ENCODE peak calls at places on chromosomes 5 and 9, in nine cellular contexts. One of them, this sample, is unnamed.

GRCh38 chr5:174329738-174330137 is 284.2 kb downstream of the NSG2 start:
- DNase-seq in stimulated activated effector memory CD8-positive, alpha-beta T cell treated with anti-CD3 and anti-CD28 coated beads, Interleukin-12 subunit alpha, Interleukin-12 subunit beta, amount 100 ng/mL, for 72 hours: no peak
- DNase-seq in mucosa of gallbladder: no peak
- DNase-seq in non-pigmented ciliary epithelial cell: no peak
- DNase-seq in GM23248: peak
- DNase-seq in NCI-H2081 treated with DMSO at 0.1 percent for 48 hours: no peak
- DNase-seq in tibial artery: no peak
- DNase-seq in Caki2: no peak
- DNase-seq in sciatic nerve: no peak
- DNase-seq in this sample: no peak

GRCh38 chr9:92963831-92964606 is 16.7 kb downstream of the FGD3 start:
- DNase-seq in NCI-H2081 treated with DMSO at 0.1 percent for 48 hours: no peak
- DNase-seq in GM23248: no peak
- DNase-seq in stimulated activated effector memory CD8-positive, alpha-beta T cell treated with anti-CD3 and anti-CD28 coated beads, Interleukin-12 subunit alpha, Interleukin-12 subunit beta, amount 100 ng/mL, for 72 hours: peak
- DNase-seq in non-pigmented ciliary epithelial cell: no peak
- DNase-seq in tibial artery: no peak
- DNase-seq in mucosa of gallbladder: peak
- DNase-seq in sciatic nerve: no peak
- DNase-seq in Caki2: no peak
- DNase-seq in this sample: no peak

GRCh38 chr5:50968296-50969206 is 302.1 kb downstream of the PARP8 start:
- DNase-seq in NCI-H2081 treated with DMSO at 0.1 percent for 48 hours: no peak
- DNase-seq in GM23248: peak
- DNase-seq in stimulated activated effector memory CD8-positive, alpha-beta T cell treated with anti-CD3 and anti-CD28 coated beads, Interleukin-12 subunit alpha, Interleukin-12 subunit beta, amount 100 ng/mL, for 72 hours: no peak
- DNase-seq in mucosa of gallbladder: no peak
- DNase-seq in tibial artery: no peak
- DNase-seq in non-pigmented ciliary epithelial cell: no peak
- DNase-seq in Caki2: no peak
- DNase-seq in sciatic nerve: no peak
- DNase-seq in this sample: no peak

GRCh38 chr5:9829621-9830020 is 199.5 kb upstream of the TAS2R1 start:
- DNase-seq in sciatic nerve: no peak
- DNase-seq in tibial artery: no peak
- DNase-seq in non-pigmented ciliary epithelial cell: no peak
- DNase-seq in mucosa of gallbladder: no peak
- DNase-seq in GM23248: no peak
- DNase-seq in NCI-H2081 treated with DMSO at 0.1 percent for 48 hours: no peak
- DNase-seq in Caki2: no peak
- DNase-seq in stimulated activated effector memory CD8-positive, alpha-beta T cell treated with anti-CD3 and anti-CD28 coated beads, Interleukin-12 subunit alpha, Interleukin-12 subunit beta, amount 100 ng/mL, for 72 hours: no peak
- DNase-seq in this sample: no peak

GRCh38 chr9:138049085-138049778 is 171.7 kb downstream of the CACNA1B start:
- DNase-seq in stimulated activated effector memory CD8-positive, alpha-beta T cell treated with anti-CD3 and anti-CD28 coated beads, Interleukin-12 subunit alpha, Interleukin-12 subunit beta, amount 100 ng/mL, for 72 hours: no peak
- DNase-seq in tibial artery: no peak
- DNase-seq in GM23248: no peak
- DNase-seq in NCI-H2081 treated with DMSO at 0.1 percent for 48 hours: no peak
- DNase-seq in Caki2: no peak
- DNase-seq in non-pigmented ciliary epithelial cell: no peak
- DNase-seq in sciatic nerve: peak
- DNase-seq in mucosa of gallbladder: no peak
- DNase-seq in this sample: peak

GRCh38 chr5:154868702-154869101 is 10.3 kb downstream of the CNOT8 start:
- DNase-seq in non-pigmented ciliary epithelial cell: no peak
- DNase-seq in Caki2: no peak
- DNase-seq in stimulated activated effector memory CD8-positive, alpha-beta T cell treated with anti-CD3 and anti-CD28 coated beads, Interleukin-12 subunit alpha, Interleukin-12 subunit beta, amount 100 ng/mL, for 72 hours: no peak
- DNase-seq in NCI-H2081 treated with DMSO at 0.1 percent for 48 hours: no peak
- DNase-seq in mucosa of gallbladder: no peak
- DNase-seq in tibial artery: no peak
- DNase-seq in sciatic nerve: no peak
- DNase-seq in GM23248: peak
- DNase-seq in this sample: peak

GRCh38 chr5:68225188-68225910 is 9.8 kb downstream of the PIK3R1 start:
- DNase-seq in mucosa of gallbladder: peak
- DNase-seq in sciatic nerve: peak
- DNase-seq in GM23248: peak
- DNase-seq in tibial artery: peak
- DNase-seq in stimulated activated effector memory CD8-positive, alpha-beta T cell treated with anti-CD3 and anti-CD28 coated beads, Interleukin-12 subunit alpha, Interleukin-12 subunit beta, amount 100 ng/mL, for 72 hours: no peak
- DNase-seq in NCI-H2081 treated with DMSO at 0.1 percent for 48 hours: no peak
- DNase-seq in Caki2: peak
- DNase-seq in non-pigmented ciliary epithelial cell: peak
- DNase-seq in this sample: peak

GRCh38 chr5:119453045-119453383 is 717 bp downstream of the HSD17B4 start:
- DNase-seq in non-pigmented ciliary epithelial cell: no peak
- DNase-seq in NCI-H2081 treated with DMSO at 0.1 percent for 48 hours: no peak
- DNase-seq in stimulated activated effector memory CD8-positive, alpha-beta T cell treated with anti-CD3 and anti-CD28 coated beads, Interleukin-12 subunit alpha, Interleukin-12 subunit beta, amount 100 ng/mL, for 72 hours: no peak
- DNase-seq in sciatic nerve: no peak
- DNase-seq in mucosa of gallbladder: peak
- DNase-seq in GM23248: peak
- DNase-seq in Caki2: no peak
- DNase-seq in tibial artery: peak
- DNase-seq in this sample: peak

GRCh38 chr9:134736791-134737489 is 95.3 kb downstream of the COL5A1 start:
- DNase-seq in NCI-H2081 treated with DMSO at 0.1 percent for 48 hours: no peak
- DNase-seq in Caki2: no peak
- DNase-seq in non-pigmented ciliary epithelial cell: no peak
- DNase-seq in tibial artery: no peak
- DNase-seq in mucosa of gallbladder: no peak
- DNase-seq in sciatic nerve: no peak
- DNase-seq in stimulated activated effector memory CD8-positive, alpha-beta T cell treated with anti-CD3 and anti-CD28 coated beads, Interleukin-12 subunit alpha, Interleukin-12 subunit beta, amount 100 ng/mL, for 72 hours: no peak
- DNase-seq in GM23248: no peak
- DNase-seq in this sample: no peak

GRCh38 chr5:179802207-179802883 is 4.3 kb downstream of the MGAT4B start:
- DNase-seq in stimulated activated effector memory CD8-positive, alpha-beta T cell treated with anti-CD3 and anti-CD28 coated beads, Interleukin-12 subunit alpha, Interleukin-12 subunit beta, amount 100 ng/mL, for 72 hours: no peak
- DNase-seq in Caki2: no peak
- DNase-seq in sciatic nerve: no peak
- DNase-seq in mucosa of gallbladder: no peak
- DNase-seq in NCI-H2081 treated with DMSO at 0.1 percent for 48 hours: no peak
- DNase-seq in tibial artery: no peak
- DNase-seq in non-pigmented ciliary epithelial cell: no peak
- DNase-seq in GM23248: peak
- DNase-seq in this sample: peak

GRCh38 chr9:114371986-114372917 is 15.5 kb downstream of the AKNA start:
- DNase-seq in stimulated activated effector memory CD8-positive, alpha-beta T cell treated with anti-CD3 and anti-CD28 coated beads, Interleukin-12 subunit alpha, Interleukin-12 subunit beta, amount 100 ng/mL, for 72 hours: no peak
- DNase-seq in non-pigmented ciliary epithelial cell: no peak
- DNase-seq in NCI-H2081 treated with DMSO at 0.1 percent for 48 hours: no peak
- DNase-seq in Caki2: peak
- DNase-seq in mucosa of gallbladder: no peak
- DNase-seq in sciatic nerve: no peak
- DNase-seq in GM23248: peak
- DNase-seq in tibial artery: no peak
- DNase-seq in this sample: no peak

GRCh38 chr5:142506046-142506445 is 179.8 kb downstream of the FGF1 start:
- DNase-seq in NCI-H2081 treated with DMSO at 0.1 percent for 48 hours: no peak
- DNase-seq in Caki2: peak
- DNase-seq in sciatic nerve: no peak
- DNase-seq in mucosa of gallbladder: no peak
- DNase-seq in tibial artery: no peak
- DNase-seq in stimulated activated effector memory CD8-positive, alpha-beta T cell treated with anti-CD3 and anti-CD28 coated beads, Interleukin-12 subunit alpha, Interleukin-12 subunit beta, amount 100 ng/mL, for 72 hours: no peak
- DNase-seq in non-pigmented ciliary epithelial cell: no peak
- DNase-seq in GM23248: peak
- DNase-seq in this sample: no peak

GRCh38 chr5:72324186-72324825 is 4.1 kb downstream of the PTCD2 start:
- DNase-seq in GM23248: peak
- DNase-seq in stimulated activated effector memory CD8-positive, alpha-beta T cell treated with anti-CD3 and anti-CD28 coated beads, Interleukin-12 subunit alpha, Interleukin-12 subunit beta, amount 100 ng/mL, for 72 hours: no peak
- DNase-seq in non-pigmented ciliary epithelial cell: no peak
- DNase-seq in tibial artery: no peak
- DNase-seq in mucosa of gallbladder: no peak
- DNase-seq in sciatic nerve: no peak
- DNase-seq in NCI-H2081 treated with DMSO at 0.1 percent for 48 hours: no peak
- DNase-seq in Caki2: peak
- DNase-seq in this sample: no peak

GRCh38 chr5:66661149-66661548 is 65.0 kb downstream of the MAST4 start:
- DNase-seq in stimulated activated effector memory CD8-positive, alpha-beta T cell treated with anti-CD3 and anti-CD28 coated beads, Interleukin-12 subunit alpha, Interleukin-12 subunit beta, amount 100 ng/mL, for 72 hours: no peak
- DNase-seq in GM23248: peak
- DNase-seq in tibial artery: no peak
- DNase-seq in non-pigmented ciliary epithelial cell: no peak
- DNase-seq in NCI-H2081 treated with DMSO at 0.1 percent for 48 hours: no peak
- DNase-seq in sciatic nerve: no peak
- DNase-seq in mucosa of gallbladder: peak
- DNase-seq in Caki2: no peak
- DNase-seq in this sample: peak

GRCh38 chr5:39021413-39021812 is 52.8 kb downstream of the RICTOR start:
- DNase-seq in sciatic nerve: no peak
- DNase-seq in mucosa of gallbladder: no peak
- DNase-seq in tibial artery: no peak
- DNase-seq in NCI-H2081 treated with DMSO at 0.1 percent for 48 hours: no peak
- DNase-seq in non-pigmented ciliary epithelial cell: no peak
- DNase-seq in GM23248: no peak
- DNase-seq in Caki2: no peak
- DNase-seq in stimulated activated effector memory CD8-positive, alpha-beta T cell treated with anti-CD3 and anti-CD28 coated beads, Interleukin-12 subunit alpha, Interleukin-12 subunit beta, amount 100 ng/mL, for 72 hours: no peak
- DNase-seq in this sample: no peak

GRCh38 chr9:68872026-68872501 is 141.8 kb downstream of the PRKACG start:
- DNase-seq in NCI-H2081 treated with DMSO at 0.1 percent for 48 hours: peak
- DNase-seq in non-pigmented ciliary epithelial cell: no peak
- DNase-seq in stimulated activated effector memory CD8-positive, alpha-beta T cell treated with anti-CD3 and anti-CD28 coated beads, Interleukin-12 subunit alpha, Interleukin-12 subunit beta, amount 100 ng/mL, for 72 hours: no peak
- DNase-seq in Caki2: no peak
- DNase-seq in tibial artery: no peak
- DNase-seq in GM23248: no peak
- DNase-seq in sciatic nerve: no peak
- DNase-seq in mucosa of gallbladder: no peak
- DNase-seq in this sample: peak

GRCh38 chr5:37396352-37396751 is 17.2 kb downstream of the WDR70 start:
- DNase-seq in NCI-H2081 treated with DMSO at 0.1 percent for 48 hours: no peak
- DNase-seq in sciatic nerve: no peak
- DNase-seq in tibial artery: no peak
- DNase-seq in Caki2: no peak
- DNase-seq in GM23248: no peak
- DNase-seq in non-pigmented ciliary epithelial cell: no peak
- DNase-seq in stimulated activated effector memory CD8-positive, alpha-beta T cell treated with anti-CD3 and anti-CD28 coated beads, Interleukin-12 subunit alpha, Interleukin-12 subunit beta, amount 100 ng/mL, for 72 hours: no peak
- DNase-seq in mucosa of gallbladder: no peak
- DNase-seq in this sample: no peak

GRCh38 chr5:178201927-178202235 is 2.5 kb upstream of the HNRNPAB start:
- DNase-seq in tibial artery: no peak
- DNase-seq in sciatic nerve: no peak
- DNase-seq in NCI-H2081 treated with DMSO at 0.1 percent for 48 hours: no peak
- DNase-seq in GM23248: no peak
- DNase-seq in Caki2: no peak
- DNase-seq in mucosa of gallbladder: no peak
- DNase-seq in non-pigmented ciliary epithelial cell: no peak
- DNase-seq in stimulated activated effector memory CD8-positive, alpha-beta T cell treated with anti-CD3 and anti-CD28 coated beads, Interleukin-12 subunit alpha, Interleukin-12 subunit beta, amount 100 ng/mL, for 72 hours: no peak
- DNase-seq in this sample: no peak

GRCh38 chr5:25744908-25745307 is 1100.1 kb upstream of the CDH10 start:
- DNase-seq in sciatic nerve: no peak
- DNase-seq in stimulated activated effector memory CD8-positive, alpha-beta T cell treated with anti-CD3 and anti-CD28 coated beads, Interleukin-12 subunit alpha, Interleukin-12 subunit beta, amount 100 ng/mL, for 72 hours: no peak
- DNase-seq in NCI-H2081 treated with DMSO at 0.1 percent for 48 hours: no peak
- DNase-seq in GM23248: no peak
- DNase-seq in tibial artery: no peak
- DNase-seq in mucosa of gallbladder: no peak
- DNase-seq in Caki2: no peak
- DNase-seq in non-pigmented ciliary epithelial cell: no peak
- DNase-seq in this sample: no peak

GRCh38 chr5:39526914-39527477 is 102.2 kb upstream of the DAB2 start:
- DNase-seq in NCI-H2081 treated with DMSO at 0.1 percent for 48 hours: no peak
- DNase-seq in sciatic nerve: no peak
- DNase-seq in Caki2: no peak
- DNase-seq in stimulated activated effector memory CD8-positive, alpha-beta T cell treated with anti-CD3 and anti-CD28 coated beads, Interleukin-12 subunit alpha, Interleukin-12 subunit beta, amount 100 ng/mL, for 72 hours: no peak
- DNase-seq in tibial artery: peak
- DNase-seq in mucosa of gallbladder: no peak
- DNase-seq in non-pigmented ciliary epithelial cell: no peak
- DNase-seq in GM23248: peak
- DNase-seq in this sample: no peak

GRCh38 chr9:115973241-115973640 is 180.3 kb upstream of the PAPPA start:
- DNase-seq in Caki2: no peak
- DNase-seq in GM23248: peak
- DNase-seq in sciatic nerve: no peak
- DNase-seq in non-pigmented ciliary epithelial cell: no peak
- DNase-seq in mucosa of gallbladder: no peak
- DNase-seq in tibial artery: no peak
- DNase-seq in NCI-H2081 treated with DMSO at 0.1 percent for 48 hours: no peak
- DNase-seq in stimulated activated effector memory CD8-positive, alpha-beta T cell treated with anti-CD3 and anti-CD28 coated beads, Interleukin-12 subunit alpha, Interleukin-12 subunit beta, amount 100 ng/mL, for 72 hours: no peak
- DNase-seq in this sample: no peak

GRCh38 chr5:107483196-107483595 is 187.5 kb downstream of the EFNA5 start:
- DNase-seq in NCI-H2081 treated with DMSO at 0.1 percent for 48 hours: no peak
- DNase-seq in tibial artery: no peak
- DNase-seq in sciatic nerve: no peak
- DNase-seq in Caki2: no peak
- DNase-seq in GM23248: no peak
- DNase-seq in mucosa of gallbladder: no peak
- DNase-seq in stimulated activated effector memory CD8-positive, alpha-beta T cell treated with anti-CD3 and anti-CD28 coated beads, Interleukin-12 subunit alpha, Interleukin-12 subunit beta, amount 100 ng/mL, for 72 hours: no peak
- DNase-seq in non-pigmented ciliary epithelial cell: no peak
- DNase-seq in this sample: no peak

GRCh38 chr5:132012385-132013005 is 1.0 kb upstream of the ACSL6 start:
- DNase-seq in sciatic nerve: peak
- DNase-seq in GM23248: peak
- DNase-seq in stimulated activated effector memory CD8-positive, alpha-beta T cell treated with anti-CD3 and anti-CD28 coated beads, Interleukin-12 subunit alpha, Interleukin-12 subunit beta, amount 100 ng/mL, for 72 hours: no peak
- DNase-seq in Caki2: peak
- DNase-seq in NCI-H2081 treated with DMSO at 0.1 percent for 48 hours: no peak
- DNase-seq in non-pigmented ciliary epithelial cell: no peak
- DNase-seq in tibial artery: peak
- DNase-seq in mucosa of gallbladder: peak
- DNase-seq in this sample: peak

GRCh38 chr9:36112516-36112915 is 24.0 kb upstream of the GLIPR2 start:
- DNase-seq in GM23248: no peak
- DNase-seq in sciatic nerve: no peak
- DNase-seq in stimulated activated effector memory CD8-positive, alpha-beta T cell treated with anti-CD3 and anti-CD28 coated beads, Interleukin-12 subunit alpha, Interleukin-12 subunit beta, amount 100 ng/mL, for 72 hours: no peak
- DNase-seq in non-pigmented ciliary epithelial cell: no peak
- DNase-seq in NCI-H2081 treated with DMSO at 0.1 percent for 48 hours: no peak
- DNase-seq in mucosa of gallbladder: no peak
- DNase-seq in tibial artery: no peak
- DNase-seq in Caki2: no peak
- DNase-seq in this sample: no peak

GRCh38 chr5:110716247-110717245 is 9.9 kb downstream of the TMEM232 start:
- DNase-seq in mucosa of gallbladder: no peak
- DNase-seq in tibial artery: no peak
- DNase-seq in Caki2: no peak
- DNase-seq in GM23248: no peak
- DNase-seq in non-pigmented ciliary epithelial cell: no peak
- DNase-seq in sciatic nerve: no peak
- DNase-seq in stimulated activated effector memory CD8-positive, alpha-beta T cell treated with anti-CD3 and anti-CD28 coated beads, Interleukin-12 subunit alpha, Interleukin-12 subunit beta, amount 100 ng/mL, for 72 hours: no peak
- DNase-seq in NCI-H2081 treated with DMSO at 0.1 percent for 48 hours: no peak
- DNase-seq in this sample: no peak

GRCh38 chr9:81389569-81389993 is 299.8 kb downstream of the TLE1 start:
- DNase-seq in stimulated activated effector memory CD8-positive, alpha-beta T cell treated with anti-CD3 and anti-CD28 coated beads, Interleukin-12 subunit alpha, Interleukin-12 subunit beta, amount 100 ng/mL, for 72 hours: no peak
- DNase-seq in GM23248: peak
- DNase-seq in Caki2: peak
- DNase-seq in mucosa of gallbladder: peak
- DNase-seq in tibial artery: peak
- DNase-seq in NCI-H2081 treated with DMSO at 0.1 percent for 48 hours: no peak
- DNase-seq in non-pigmented ciliary epithelial cell: peak
- DNase-seq in sciatic nerve: no peak
- DNase-seq in this sample: no peak

GRCh38 chr5:72063219-72063819 is 44.0 kb upstream of the MAP1B start:
- DNase-seq in stimulated activated effector memory CD8-positive, alpha-beta T cell treated with anti-CD3 and anti-CD28 coated beads, Interleukin-12 subunit alpha, Interleukin-12 subunit beta, amount 100 ng/mL, for 72 hours: no peak
- DNase-seq in Caki2: peak
- DNase-seq in non-pigmented ciliary epithelial cell: no peak
- DNase-seq in tibial artery: no peak
- DNase-seq in NCI-H2081 treated with DMSO at 0.1 percent for 48 hours: no peak
- DNase-seq in sciatic nerve: no peak
- DNase-seq in mucosa of gallbladder: no peak
- DNase-seq in GM23248: peak
- DNase-seq in this sample: peak

GRCh38 chr5:180114304-180115003 is 42.9 kb upstream of the RNF130 start:
- DNase-seq in tibial artery: peak
- DNase-seq in Caki2: no peak
- DNase-seq in mucosa of gallbladder: no peak
- DNase-seq in non-pigmented ciliary epithelial cell: no peak
- DNase-seq in sciatic nerve: peak
- DNase-seq in stimulated activated effector memory CD8-positive, alpha-beta T cell treated with anti-CD3 and anti-CD28 coated beads, Interleukin-12 subunit alpha, Interleukin-12 subunit beta, amount 100 ng/mL, for 72 hours: no peak
- DNase-seq in NCI-H2081 treated with DMSO at 0.1 percent for 48 hours: no peak
- DNase-seq in GM23248: no peak
- DNase-seq in this sample: no peak

GRCh38 chr9:95027914-95028854 is 289.3 kb downstream of the FANCC start:
- DNase-seq in tibial artery: no peak
- DNase-seq in mucosa of gallbladder: no peak
- DNase-seq in non-pigmented ciliary epithelial cell: no peak
- DNase-seq in NCI-H2081 treated with DMSO at 0.1 percent for 48 hours: no peak
- DNase-seq in stimulated activated effector memory CD8-positive, alpha-beta T cell treated with anti-CD3 and anti-CD28 coated beads, Interleukin-12 subunit alpha, Interleukin-12 subunit beta, amount 100 ng/mL, for 72 hours: no peak
- DNase-seq in sciatic nerve: no peak
- DNase-seq in Caki2: no peak
- DNase-seq in GM23248: no peak
- DNase-seq in this sample: no peak

GRCh38 chr9:123073441-123073840 is 40.0 kb downstream of the GPR21 start:
- DNase-seq in non-pigmented ciliary epithelial cell: no peak
- DNase-seq in tibial artery: no peak
- DNase-seq in NCI-H2081 treated with DMSO at 0.1 percent for 48 hours: no peak
- DNase-seq in stimulated activated effector memory CD8-positive, alpha-beta T cell treated with anti-CD3 and anti-CD28 coated beads, Interleukin-12 subunit alpha, Interleukin-12 subunit beta, amount 100 ng/mL, for 72 hours: no peak
- DNase-seq in Caki2: no peak
- DNase-seq in GM23248: no peak
- DNase-seq in sciatic nerve: no peak
- DNase-seq in mucosa of gallbladder: no peak
- DNase-seq in this sample: no peak

GRCh38 chr9:132486706-132487350 is 76.8 kb downstream of the CFAP77 start:
- DNase-seq in non-pigmented ciliary epithelial cell: no peak
- DNase-seq in stimulated activated effector memory CD8-positive, alpha-beta T cell treated with anti-CD3 and anti-CD28 coated beads, Interleukin-12 subunit alpha, Interleukin-12 subunit beta, amount 100 ng/mL, for 72 hours: peak
- DNase-seq in sciatic nerve: no peak
- DNase-seq in NCI-H2081 treated with DMSO at 0.1 percent for 48 hours: no peak
- DNase-seq in mucosa of gallbladder: no peak
- DNase-seq in Caki2: no peak
- DNase-seq in tibial artery: no peak
- DNase-seq in GM23248: no peak
- DNase-seq in this sample: no peak